ENCODE peak calls at places on chromosome 2, in five cellular contexts. W is H1, I is astrocyte, Q is mammary epithelial cell, Z is HepG2. U is an unnamed sample.
A peak's percentile ranks its signal among the peaks of the same experiment; 100 is the strongest.

GRCh38 chr2:160747771-160748170 is 254.2 kb upstream of the RBMS1 start:
- DNase-seq in Q (peak; percentile 64), W (no peak), I (peak; percentile 62), Z (no peak), U (peak; percentile 45)

GRCh38 chr2:204715332-204715731 is 170.1 kb downstream of the PARD3B start:
- DNase-seq in W (no peak), Q (no peak), I (no peak), Z (no peak), U (no peak)

GRCh38 chr2:109260116-109260855 is 131.3 kb downstream of the SH3RF3 start:
- DNase-seq in I (no peak), W (no peak), Q (no peak), Z (no peak), U (no peak)

GRCh38 chr2:24203787-24204150 is 28.9 kb downstream of the FAM228A start:
- DNase-seq in Q (no peak), I (no peak), W (no peak), Z (no peak), U (no peak)

GRCh38 chr2:86337235-86338099 is at the start of gene REEP1:
- DNase-seq in Z (no peak), Q (peak; percentile 28), I (no peak), W (no peak), U (peak; percentile 3)

GRCh38 chr2:216015722-216016464 is 2.5 kb upstream of the MREG start:
- DNase-seq in Q (no peak), I (no peak), Z (no peak), W (no peak), U (no peak)

GRCh38 chr2:131026914-131027313 is 66.3 kb downstream of the FAM168B start:
- DNase-seq in Z (no peak), W (no peak), Q (no peak), I (no peak), U (no peak)

GRCh38 chr2:6081955-6082354 is 389.8 kb downstream of the SOX11 start:
- DNase-seq in I (no peak), Q (no peak), Z (no peak), W (no peak), U (no peak)

GRCh38 chr2:119520696-119521436 is 3.4 kb downstream of the SCTR start:
- DNase-seq in I (no peak), W (no peak), Z (no peak), Q (no peak), U (no peak)

GRCh38 chr2:37377187-37377532 is 32.7 kb downstream of the QPCT start:
- DNase-seq in Q (peak; percentile 38), I (peak; percentile 88), W (no peak), Z (no peak), U (peak; percentile 19)

GRCh38 chr2:147013696-147014392 is 831.0 kb upstream of the ACVR2A start:
- DNase-seq in Q (no peak), W (no peak), Z (no peak), I (no peak), U (no peak)

GRCh38 chr2:182359027-182360011 is 67.5 kb downstream of the PDE1A start:
- DNase-seq in Z (no peak), W (no peak), Q (no peak), I (peak; percentile 56), U (peak; percentile 95)

GRCh38 chr2:182915369-182916326 is 49.2 kb upstream of the FRZB start:
- DNase-seq in Q (peak; percentile 60), Z (no peak), W (no peak), I (peak; percentile 92), U (peak; percentile 89)

GRCh38 chr2:20450201-20451108 is 3.6 kb downstream of the RHOB start:
- DNase-seq in Q (no peak), I (peak; percentile 75), Z (peak; percentile 87), W (peak; percentile 41), U (peak; percentile 89)

GRCh38 chr2:204040016-204040415 is 103.5 kb downstream of the ICOS start:
- DNase-seq in Z (no peak), I (no peak), Q (no peak), W (no peak), U (no peak)

GRCh38 chr2:229297284-229297683 is 26.2 kb upstream of the PID1 start:
- DNase-seq in W (no peak), Z (no peak), I (no peak), Q (peak; percentile 45), U (no peak)

GRCh38 chr2:80711915-80712314 is 407.4 kb upstream of the LRRTM1 start:
- DNase-seq in I (no peak), W (no peak), Z (no peak), Q (no peak), U (no peak)

GRCh38 chr2:219253753-219254589 is at the start of gene TUBA4A:
- DNase-seq in I (peak; percentile 18), W (no peak), Q (peak; percentile 83), Z (peak; percentile 58), U (peak; percentile 63)

GRCh38 chr2:37466533-37467230 is 122.3 kb downstream of the QPCT start:
- DNase-seq in I (peak; percentile 65), Q (no peak), Z (no peak), W (no peak), U (no peak)

GRCh38 chr2:42904576-42904876 is 112.1 kb upstream of the HAAO start:
- DNase-seq in I (no peak), Z (no peak), Q (no peak), W (no peak), U (no peak)

GRCh38 chr2:212537311-212538155 is 1.1 kb downstream of the ERBB4 start:
- DNase-seq in W (no peak), Z (no peak), Q (no peak), I (no peak), U (peak; percentile 33)

GRCh38 chr2:23761638-23762037 is 165.3 kb downstream of the ATAD2B start:
- DNase-seq in Q (no peak), I (no peak), Z (no peak), W (no peak), U (no peak)

GRCh38 chr2:212939777-212940531 is 211.5 kb downstream of the IKZF2 start:
- DNase-seq in Z (peak; percentile 31), I (no peak), W (no peak), Q (peak; percentile 58), U (no peak)

GRCh38 chr2:217993817-217994459 is 8.9 kb downstream of the TNS1 start:
- DNase-seq in Z (peak; percentile 28), I (no peak), W (peak; percentile 25), Q (no peak), U (no peak)

GRCh38 chr2:27889774-27890145 is 427 bp downstream of the RBKS start:
- DNase-seq in Z (no peak), Q (no peak), I (peak; percentile 31), W (no peak), U (no peak)

GRCh38 chr2:219772103-219772502 is 144.7 kb downstream of the SLC4A3 start:
- DNase-seq in Q (no peak), W (no peak), I (no peak), Z (no peak), U (no peak)

GRCh38 chr2:28300921-28301341 is 91.7 kb upstream of the FOSL2 start:
- DNase-seq in Z (no peak), Q (no peak), I (peak; percentile 77), W (no peak), U (peak; percentile 98)

GRCh38 chr2:167504061-167504460 is 615.8 kb downstream of the XIRP2 start:
- DNase-seq in W (no peak), I (no peak), Z (no peak), Q (no peak), U (no peak)

GRCh38 chr2:100119235-100119634 is 23.2 kb downstream of the AFF3 start:
- DNase-seq in I (no peak), Z (no peak), Q (no peak), W (no peak), U (no peak)

GRCh38 chr2:151150325-151150724 is 111.3 kb downstream of the RBM43 start:
- DNase-seq in W (no peak), Z (no peak), I (peak; percentile 49), Q (no peak), U (no peak)

GRCh38 chr2:72114693-72115051 is 33.0 kb downstream of the CYP26B1 start:
- DNase-seq in I (no peak), Q (no peak), Z (no peak), W (no peak), U (no peak)

GRCh38 chr2:192030289-192030688 is 164.4 kb downstream of the TMEFF2 start:
- DNase-seq in W (no peak), I (no peak), Z (no peak), Q (peak; percentile 8), U (peak; percentile 7)

GRCh38 chr2:192038152-192038551 is 156.6 kb downstream of the TMEFF2 start:
- DNase-seq in W (no peak), Q (no peak), Z (no peak), I (no peak), U (no peak)

GRCh38 chr2:192035731-192036442 is 158.8 kb downstream of the TMEFF2 start:
- DNase-seq in Z (no peak), I (peak; percentile 38), Q (no peak), W (no peak), U (peak; percentile 70)
- H3K4me2 ChIP-seq in Z (no peak overlapping the region), I (peak overlapping the region; percentile 11), Q (peak overlapping the region; percentile 5), W (no peak overlapping the region), U (no peak overlapping the region)

GRCh38 chr2:178256382-178257053 is 62.2 kb downstream of the OSBPL6 start:
- DNase-seq in I (no peak), W (no peak), Q (no peak), Z (no peak), U (no peak)
- H3K27ac ChIP-seq in I (no peak overlapping the region), W (no peak overlapping the region), Q (no peak overlapping the region), Z (no peak overlapping the region), U (no peak overlapping the region)

DNA sequence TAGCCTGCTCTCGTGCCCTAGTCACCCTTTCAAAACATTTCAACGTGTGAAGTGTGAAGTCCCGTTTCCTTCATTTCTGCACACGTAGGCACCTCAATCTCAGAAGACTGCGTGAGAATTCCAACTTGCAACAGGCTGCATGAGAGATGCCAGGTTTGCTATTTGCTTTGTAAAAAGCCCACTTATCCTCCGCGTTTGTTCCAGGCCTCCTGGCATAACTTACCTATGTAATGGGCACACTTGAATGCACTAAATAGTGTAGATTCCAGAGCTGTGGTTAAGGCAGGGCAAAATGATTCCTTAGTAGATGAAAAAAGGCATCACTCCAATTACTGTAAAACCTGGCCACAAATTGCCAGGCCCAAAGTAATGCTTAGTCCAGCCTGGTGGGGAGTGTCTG is 179.6 kb downstream of the INO80D start:
- DNase-seq in Q (no peak), W (no peak), I (no peak), Z (no peak), U (no peak)
- H3K4me2 ChIP-seq in Q (no peak overlapping the region), W (no peak overlapping the region), I (no peak overlapping the region), Z (no peak overlapping the region), U (no peak overlapping the region)

DNA sequence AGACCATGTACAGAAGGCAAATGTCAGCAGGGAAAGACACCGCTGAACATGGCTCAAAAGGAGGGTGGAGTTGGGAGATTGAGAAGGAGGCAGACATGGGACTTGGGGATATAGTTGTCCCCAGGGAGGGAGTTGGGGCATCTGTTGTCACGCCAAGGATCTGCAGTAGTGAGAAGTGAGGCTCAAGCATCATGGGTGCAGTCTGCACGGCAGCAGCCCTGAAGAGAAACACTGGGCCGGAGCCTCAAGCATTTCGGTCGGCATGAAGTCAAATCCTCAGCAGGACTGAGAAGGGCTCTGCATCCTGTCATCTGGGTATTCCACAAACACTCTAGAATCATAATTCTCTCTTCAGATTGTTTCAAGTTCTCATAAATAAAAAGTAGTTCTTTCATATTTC is 132.7 kb upstream of the DAPL1 start:
- DNase-seq in W (no peak), Q (no peak), Z (no peak), I (no peak), U (no peak)
- H3K27ac ChIP-seq in W (no peak overlapping the region), Q (no peak overlapping the region), Z (no peak overlapping the region), I (no peak overlapping the region), U (no peak overlapping the region)

U was measured in mesenchymal stem cell.